ENCODE peak calls at places on chromosomes 12 and 14, in ten cellular contexts. F is neural progenitor cell; J is activated CD8-positive, alpha-beta memory T cell treated with anti-CD3 and anti-CD28 coated beads, Interleukin-2, amount 50 U/mL, for 4 hours; S is GDM1; D is lower leg skin; P is GM23338; R is Panc1; X is activated naive CD8-positive, alpha-beta T cell treated with anti-CD3 and anti-CD28 coated beads for 36 hours; V is fibroblast of mammary gland; U is nucleus accumbens. T is an unnamed sample.
A peak's percentile ranks its signal among the peaks of the same experiment; 100 is the strongest.

GRCh38 chr12:3437986-3438385 is 53.0 kb upstream of the PRMT8 start:
- DNase-seq in D (no peak), S (no peak), U (no peak), X (no peak), R (no peak), F (no peak), J (no peak), P (no peak), V (no peak), T (no peak)

GRCh38 chr12:82730832-82731497 is 44.3 kb downstream of the TMTC2 start:
- DNase-seq in R (no peak), X (no peak), D (no peak), V (peak; percentile 65), U (no peak), J (no peak), S (no peak), P (no peak), F (no peak), T (no peak)

GRCh38 chr12:50707396-50707795 is 56.5 kb upstream of the ATF1 start:
- DNase-seq in D (no peak), X (no peak), S (no peak), U (no peak), R (no peak), P (no peak), V (no peak), F (no peak), J (no peak), T (no peak)

GRCh38 chr14:92460916-92461579 is 52.5 kb upstream of the RIN3 start:
- DNase-seq in D (no peak), S (peak; percentile 14), J (no peak), F (no peak), R (no peak), X (no peak), P (peak; percentile 39), U (no peak), V (peak; percentile 66), T (no peak)

GRCh38 chr14:103161054-103161397 is 37.8 kb downstream of the TNFAIP2 start:
- DNase-seq in D (no peak), V (no peak), F (no peak), U (no peak), J (no peak), X (no peak), S (no peak), P (no peak), R (no peak), T (no peak)

GRCh38 chr14:72472845-72473244 is 421.1 kb downstream of the DPF3 start:
- DNase-seq in F (no peak), U (no peak), V (no peak), J (no peak), P (peak; percentile 36), R (no peak), S (no peak), D (no peak), X (no peak), T (no peak)

GRCh38 chr12:79826267-79827128 is 108.4 kb downstream of the PPP1R12A start:
- DNase-seq in J (no peak), V (no peak), S (no peak), D (no peak), U (no peak), R (no peak), X (no peak), P (no peak), F (peak; percentile 8), T (no peak)

GRCh38 chr12:50018968-50019367 is 6.3 kb downstream of the RACGAP1 start:
- DNase-seq in S (no peak), X (no peak), R (no peak), V (no peak), J (no peak), U (no peak), F (no peak), P (no peak), D (no peak), T (no peak)

GRCh38 chr12:95303476-95303875 is 85.9 kb downstream of the VEZT start:
- DNase-seq in R (no peak), S (no peak), V (peak; percentile 14), F (no peak), U (no peak), P (no peak), D (no peak), J (no peak), X (no peak), T (no peak)

T was measured in esophagus muscularis mucosa.